ENCODE peak calls at places on chromosomes 16 and 17, in four cellular contexts. M is IMR-90, C is lung, B is tibial nerve. D is an unnamed sample.

GRCh38 chr17:4232168-4232813 is 31.5 kb downstream of the ANKFY1 start:
- DNase-seq in B (no peak), C (no peak), M (peak), D (no peak)

GRCh38 chr17:164536-165235 is 16.8 kb downstream of the DOC2B start:
- DNase-seq in C (no peak), B (no peak), M (peak), D (no peak)

GRCh38 chr16:23357761-23358290 is 55.7 kb downstream of the SCNN1B start:
- DNase-seq in M (no peak), C (no peak), B (no peak), D (no peak)

GRCh38 chr16:22027633-22028032 is 19.7 kb downstream of the MOSMO start:
- DNase-seq in C (no peak), B (no peak), M (no peak), D (no peak)

GRCh38 chr16:80666378-80667257 is 125.8 kb downstream of the DYNLRB2 start:
- DNase-seq in B (no peak), M (no peak), C (no peak), D (no peak)

GRCh38 chr16:11542069-11542775 is 44.5 kb downstream of the LITAF start:
- DNase-seq in M (peak), B (no peak), C (no peak), D (no peak)

GRCh38 chr17:49216953-49217650 is 6.6 kb downstream of the ABI3 start:
- DNase-seq in M (no peak), C (peak), B (peak), D (peak)

GRCh38 chr17:72421128-72422092 is 300.6 kb downstream of the SOX9 start:
- DNase-seq in M (peak), C (peak), B (no peak), D (no peak)

GRCh38 chr17:29590261-29590978 is 972 bp upstream of the GIT1 start:
- DNase-seq in C (no peak), M (peak), B (no peak), D (peak)

GRCh38 chr17:76370261-76370993 is 14.0 kb upstream of the SPHK1 start:
- DNase-seq in C (peak), M (peak), B (no peak), D (peak)

GRCh38 chr16:66159987-66160386 is 206.5 kb upstream of the CDH5 start:
- DNase-seq in M (peak), B (no peak), C (no peak), D (no peak)

GRCh38 chr17:2892305-2892971 is 96.2 kb downstream of the RAP1GAP2 start:
- DNase-seq in B (no peak), C (no peak), M (peak), D (no peak)

GRCh38 chr17:39114744-39115534 is 36.5 kb downstream of the PLXDC1 start:
- DNase-seq in C (no peak), B (no peak), M (peak), D (no peak)

GRCh38 chr17:71633391-71633849 is 487.4 kb upstream of the SOX9 start:
- DNase-seq in M (peak), B (no peak), C (no peak), D (no peak)

GRCh38 chr16:10942352-10943297 is at the start of gene DEXI:
- DNase-seq in B (peak), M (peak), C (peak), D (peak)

GRCh38 chr17:38403491-38403890 is 24.8 kb upstream of the ARHGAP23 start:
- DNase-seq in B (no peak), M (peak), C (no peak), D (no peak)

GRCh38 chr16:21598676-21599157 is 660 bp upstream of the METTL9 start:
- DNase-seq in M (no peak), B (no peak), C (no peak), D (no peak)

GRCh38 chr17:10120113-10120485 is 78.3 kb downstream of the GAS7 start:
- DNase-seq in M (no peak), B (no peak), C (no peak), D (no peak)

GRCh38 chr16:24309222-24309905 is 53.2 kb downstream of the CACNG3 start:
- DNase-seq in C (no peak), B (no peak), M (peak), D (no peak)

GRCh38 chr16:86426243-86426642 is 84.1 kb upstream of the FOXF1 start:
- DNase-seq in M (no peak), B (no peak), C (no peak), D (no peak)

GRCh38 chr16:86865866-86866675 is 287.7 kb downstream of the FOXL1 start:
- DNase-seq in C (no peak), M (peak), B (no peak), D (peak)

GRCh38 chr17:1627219-1627986 is 1.2 kb downstream of the SLC43A2 start:
- DNase-seq in C (peak), B (no peak), M (no peak), D (no peak)

GRCh38 chr16:85460252-85460982 is 152.7 kb upstream of the GSE1 start:
- DNase-seq in M (no peak), C (no peak), B (no peak), D (no peak)

GRCh38 chr16:12412890-12413289 is 390.8 kb downstream of the CPPED1 start:
- DNase-seq in M (no peak), C (no peak), B (no peak), D (no peak)

GRCh38 chr17:8056232-8056975 is 17.5 kb downstream of the ALOX15B start:
- DNase-seq in M (peak), C (peak), B (no peak), D (peak)

GRCh38 chr16:66904846-66905632 is 13.6 kb downstream of the CDH16 start:
- DNase-seq in C (no peak), M (peak), B (no peak), D (no peak)

GRCh38 chr16:68244903-68245853 is at the start of gene PLA2G15:
- DNase-seq in B (peak), M (peak), C (peak), D (peak)

DNA sequence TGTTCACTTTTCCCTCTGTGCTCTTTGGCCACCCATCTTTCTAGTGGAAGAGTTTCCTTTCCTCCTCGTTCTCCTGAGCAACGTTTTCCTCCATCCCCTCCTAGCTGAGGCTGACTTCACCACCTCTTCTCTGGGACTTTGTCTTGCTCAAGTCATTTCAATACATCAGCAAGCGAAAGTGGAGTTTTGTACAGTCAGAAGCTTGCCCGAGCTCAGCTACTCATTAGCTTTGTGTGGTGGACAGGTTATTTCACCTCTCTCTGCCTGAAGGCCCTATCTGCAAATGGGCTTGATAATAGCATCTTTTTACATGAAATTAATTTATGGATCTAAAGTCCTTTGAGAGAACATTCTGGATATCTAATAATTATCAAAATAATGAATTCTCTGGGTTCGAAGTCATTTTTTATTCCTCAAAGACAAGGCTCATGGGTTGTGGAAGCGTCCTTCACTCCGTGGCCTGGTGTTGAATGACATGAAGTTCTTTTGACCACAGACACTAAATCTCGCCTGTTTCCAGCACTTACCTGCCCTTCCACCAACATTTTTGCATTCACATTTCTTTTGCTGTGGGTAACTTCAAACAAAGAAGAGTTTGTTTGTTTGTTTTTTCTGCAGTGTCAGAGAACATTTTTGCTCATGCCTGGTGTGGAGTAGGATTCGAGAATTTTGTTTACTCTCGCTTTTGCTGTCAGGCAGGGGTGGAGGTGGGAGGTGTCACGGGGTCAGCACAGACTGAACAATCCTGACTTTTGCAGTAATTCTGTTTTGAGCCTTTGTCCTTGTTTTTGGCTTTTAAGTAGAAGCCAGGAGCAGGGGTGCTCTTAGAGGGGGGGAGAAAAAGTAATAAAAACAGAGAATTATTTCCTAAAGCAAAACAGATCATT is 155.0 kb upstream of the CACNG5 start:
- DNase-seq in M (no peak), C (no peak), B (no peak), D (no peak)
- H3K27ac ChIP-seq in M (no peak), C (no peak), B (peak), D (no peak)

DNA sequence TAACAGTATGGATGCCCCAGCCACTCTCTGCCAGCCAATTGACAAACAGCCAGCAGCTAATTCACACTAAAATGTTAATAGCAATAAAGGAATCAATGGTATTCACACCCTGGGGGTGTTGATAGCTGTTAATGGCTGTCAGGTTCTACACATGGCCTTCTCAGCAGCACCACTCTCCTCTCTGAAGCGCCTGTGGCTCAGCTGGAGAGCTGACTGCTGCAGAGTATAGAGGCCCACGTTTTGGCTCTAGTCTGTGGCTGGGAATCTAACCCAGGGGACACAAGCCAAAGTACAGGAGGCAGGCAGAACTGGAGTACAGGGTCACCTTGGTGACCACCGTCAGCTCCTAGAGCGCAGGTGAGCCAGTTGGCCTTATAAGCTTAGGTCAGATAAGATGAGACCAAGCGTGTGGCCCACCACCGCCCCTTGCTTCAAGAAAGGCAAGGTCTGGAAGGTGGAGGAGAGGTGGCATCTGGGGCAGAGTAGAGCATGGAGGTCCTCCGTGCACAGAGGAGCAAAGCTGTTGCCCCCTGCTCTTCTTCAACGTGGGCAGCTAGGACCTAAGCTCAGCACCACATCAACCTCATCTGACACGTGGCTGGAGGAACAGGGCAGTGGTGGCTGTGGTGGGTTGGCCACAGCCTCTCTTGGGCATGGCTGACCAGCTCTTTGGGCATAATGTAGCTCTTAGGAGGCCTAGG is 25.4 kb downstream of the CCR7 start:
- DNase-seq in M (no peak), B (no peak), C (no peak), D (no peak)
- H3K27ac ChIP-seq in M (no peak), B (peak), C (no peak), D (peak)

GRCh38 chr16:17241264-17241835 is 229.4 kb downstream of the XYLT1 start:
- DNase-seq in C (no peak), M (no peak), B (no peak), D (no peak)
- H3K27ac ChIP-seq in C (no peak), M (no peak), B (no peak), D (no peak)

DNA sequence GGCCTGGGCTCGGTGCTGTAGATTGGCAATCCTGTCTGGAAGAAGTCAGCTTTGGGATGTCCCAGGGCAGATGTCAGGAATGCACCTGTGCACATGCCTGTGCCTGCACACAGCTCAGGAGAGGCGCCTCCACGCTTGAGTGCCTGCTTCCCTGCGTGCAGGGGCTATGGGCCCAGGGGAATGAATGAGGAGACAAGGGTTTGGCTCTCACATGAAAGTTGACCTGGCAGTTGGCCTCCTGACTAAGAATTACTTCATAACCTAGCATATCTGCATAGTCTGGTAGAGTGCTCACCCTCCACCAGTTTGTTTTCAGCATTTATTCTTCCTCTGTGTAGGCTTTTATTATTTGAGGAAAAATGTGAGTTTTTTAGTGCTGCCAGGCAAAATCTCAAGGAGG is 50.0 kb downstream of the PLD6 start:
- DNase-seq in B (no peak), M (peak), C (no peak), D (no peak)
- H3K27ac ChIP-seq in B (no peak), M (no peak), C (no peak), D (no peak)

DNA sequence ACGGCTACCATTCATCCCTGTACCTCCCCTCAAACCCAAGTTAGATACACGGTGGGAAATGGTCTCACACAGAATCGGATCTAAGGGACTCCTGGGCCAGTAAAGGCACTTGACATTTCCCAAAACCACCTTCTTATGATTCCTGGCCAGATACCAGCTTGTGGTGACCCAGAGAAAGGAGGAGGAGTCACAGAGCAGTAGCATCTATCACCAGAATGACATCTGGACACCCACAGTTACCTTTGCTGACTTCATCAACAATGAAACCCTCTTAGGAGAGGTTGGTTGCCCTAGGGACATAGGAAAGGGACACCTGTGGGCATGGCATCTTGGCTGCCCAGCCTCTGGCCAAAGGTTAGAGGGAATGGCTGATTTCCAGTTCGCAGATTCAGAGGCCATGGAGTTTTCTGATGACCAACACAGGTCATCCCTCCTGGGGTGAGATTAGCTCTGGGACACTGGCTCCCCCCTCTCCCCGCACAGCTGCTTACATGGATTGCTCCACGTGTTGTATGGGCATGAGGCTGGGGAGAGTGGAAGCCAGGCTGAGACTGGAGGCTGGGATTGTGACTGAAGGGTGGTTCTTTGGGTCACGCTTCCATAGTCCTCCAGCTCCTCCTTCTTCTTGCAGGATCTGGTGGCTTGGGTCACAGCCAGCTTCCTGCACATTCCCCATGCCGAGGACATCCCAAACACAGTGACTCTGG is 1.4 kb upstream of the AOC3 start:
- DNase-seq in C (no peak), B (no peak), M (no peak), D (no peak)
- H3K27ac ChIP-seq in C (no peak), B (no peak), M (no peak), D (no peak)

DNA sequence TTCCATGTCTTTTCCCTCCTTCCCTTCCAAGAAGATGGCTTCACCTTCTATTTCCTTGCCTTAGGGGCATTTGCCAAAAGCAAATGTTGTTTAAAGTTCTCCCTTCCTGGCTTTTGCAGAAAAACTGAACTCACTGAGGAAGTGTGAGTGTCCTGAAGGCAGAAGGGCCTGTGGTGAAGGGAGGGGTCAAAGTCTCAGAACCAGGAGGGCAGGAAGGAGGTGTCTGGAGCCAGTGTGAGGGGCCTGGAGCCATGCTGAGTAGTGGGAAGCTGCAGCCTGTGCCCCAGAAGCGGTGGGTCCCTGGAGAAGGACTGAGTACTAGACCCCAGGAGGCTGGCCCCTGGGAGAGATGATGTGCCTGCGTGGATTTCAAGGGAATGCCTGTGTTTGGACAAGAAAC is 23.8 kb upstream of the SUPT4H1 start:
- DNase-seq in C (no peak), M (no peak), B (no peak), D (no peak)
- H3K27ac ChIP-seq in C (no peak), M (no peak), B (no peak), D (no peak)

GRCh38 chr16:57262841-57263584 is 18.0 kb downstream of the ARL2BP start:
- DNase-seq in M (no peak), B (no peak), C (no peak), D (no peak)
- H3K27ac ChIP-seq in M (no peak), B (peak), C (no peak), D (no peak)

D was measured in heart right ventricle.